ENCODE peak calls at places on chromosome 7, in four cellular contexts. S, Q, O and E are unnamed samples.

GRCh38 chr7:99390941-99391602 is 16.5 kb downstream of the ARPC1B start:
- DNase-seq in Q (no peak), O (no peak), S (no peak), E (no peak)

GRCh38 chr7:98133621-98134266 is 27.1 kb downstream of the LMTK2 start:
- DNase-seq in S (no peak), O (no peak), Q (no peak), E (no peak)

GRCh38 chr7:3527496-3528124 is 226.6 kb downstream of the SDK1 start:
- DNase-seq in S (no peak), O (no peak), Q (no peak), E (no peak)

GRCh38 chr7:22990588-22990949 is 23.4 kb downstream of the HYCC1 start:
- DNase-seq in O (no peak), Q (no peak), S (no peak), E (no peak)

GRCh38 chr7:1562611-1563051 is 6.6 kb upstream of the TMEM184A start:
- DNase-seq in Q (no peak), O (peak), S (no peak), E (no peak)

GRCh38 chr7:30430777-30431176 is 47.8 kb downstream of the NOD1 start:
- DNase-seq in S (no peak), Q (no peak), O (no peak), E (no peak)

GRCh38 chr7:44471850-44472249 is 18.6 kb downstream of the NUDCD3 start:
- DNase-seq in O (no peak), Q (no peak), S (no peak), E (no peak)

GRCh38 chr7:123643495-123644428 is 11.9 kb upstream of the LMOD2 start:
- DNase-seq in O (no peak), Q (no peak), S (no peak), E (no peak)

GRCh38 chr7:142581341-142581740 is 167.9 kb upstream of the PRSS1 start:
- DNase-seq in S (no peak), O (no peak), Q (no peak), E (no peak)

GRCh38 chr7:45609180-45609579 is 35.0 kb downstream of the ADCY1 start:
- DNase-seq in S (no peak), O (no peak), Q (no peak), E (no peak)

GRCh38 chr7:80150621-80151273 is 16.1 kb downstream of the GNAI1 start:
- DNase-seq in S (no peak), O (no peak), Q (no peak), E (no peak)

GRCh38 chr7:84548366-84549085 is 353.9 kb upstream of the SEMA3A start:
- DNase-seq in S (no peak), Q (no peak), O (no peak), E (no peak)

GRCh38 chr7:100490483-100491191 is 6.9 kb downstream of the NYAP1 start:
- DNase-seq in S (no peak), Q (no peak), O (no peak), E (no peak)

GRCh38 chr7:32033006-32033405 is 37.2 kb downstream of the PDE1C start:
- DNase-seq in O (no peak), S (no peak), Q (no peak), E (no peak)

GRCh38 chr7:26863504-26864308 is 684 bp downstream of the SKAP2 start:
- DNase-seq in Q (no peak), O (no peak), S (no peak), E (no peak)

GRCh38 chr7:87213801-87214200 is 5.7 kb downstream of the TMEM243 start:
- DNase-seq in Q (no peak), S (no peak), O (no peak), E (no peak)

GRCh38 chr7:111937164-111937563 is 269.0 kb downstream of the DOCK4 start:
- DNase-seq in Q (no peak), S (no peak), O (no peak), E (no peak)

GRCh38 chr7:34823650-34824258 is 165.7 kb downstream of the NPSR1 start:
- DNase-seq in O (peak), S (peak), Q (no peak), E (no peak)

GRCh38 chr7:117872565-117873055 is 631 bp downstream of the CTTNBP2 start:
- DNase-seq in S (no peak), O (peak), Q (no peak), E (peak)

GRCh38 chr7:51995780-51996179 is 679.2 kb upstream of the COBL start:
- DNase-seq in O (no peak), Q (no peak), S (no peak), E (no peak)

GRCh38 chr7:5423272-5423843 is at the start of gene TNRC18:
- DNase-seq in Q (no peak), O (peak), S (no peak), E (peak)

GRCh38 chr7:144761493-144761892 is 74.4 kb downstream of the TPK1 start:
- DNase-seq in O (no peak), S (no peak), Q (no peak), E (no peak)

GRCh38 chr7:65892169-65892568 is 19.3 kb downstream of the VKORC1L1 start:
- DNase-seq in O (no peak), Q (no peak), S (no peak), E (no peak)

GRCh38 chr7:114645451-114645850 is 230.8 kb downstream of the FOXP2 start:
- DNase-seq in Q (no peak), S (no peak), O (no peak), E (no peak)

GRCh38 chr7:119270045-119270464 is 1002.9 kb upstream of the KCND2 start:
- DNase-seq in Q (no peak), S (no peak), O (peak), E (no peak)

GRCh38 chr7:24762771-24763170 is 5.5 kb upstream of the GSDME start:
- DNase-seq in O (no peak), S (no peak), Q (no peak), E (no peak)

GRCh38 chr7:94642838-94643653 is 12.9 kb downstream of the SGCE start:
- DNase-seq in S (no peak), O (no peak), Q (no peak), E (no peak)

GRCh38 chr7:29370531-29371314 is 176.1 kb downstream of the CHN2 start:
- DNase-seq in Q (no peak), S (no peak), O (no peak), E (no peak)

GRCh38 chr7:29285451-29285807 is 90.9 kb downstream of the CHN2 start:
- DNase-seq in Q (no peak), O (no peak), S (no peak), E (no peak)

GRCh38 chr7:35985126-35985754 is 167.8 kb upstream of the EEPD1 start:
- DNase-seq in Q (no peak), S (peak), O (peak), E (peak)

GRCh38 chr7:43071604-43072003 is 40.8 kb upstream of the HECW1 start:
- DNase-seq in S (no peak), Q (no peak), O (no peak), E (no peak)

GRCh38 chr7:27262121-27262520 is 19.5 kb downstream of the EVX1 start:
- DNase-seq in O (no peak), S (no peak), Q (no peak), E (no peak)

GRCh38 chr7:32222251-32222900 is 152.2 kb upstream of the PDE1C start:
- DNase-seq in S (no peak), O (no peak), Q (no peak), E (no peak)

GRCh38 chr7:19133891-19134290 is 11.3 kb downstream of the FERD3L start:
- DNase-seq in Q (no peak), O (no peak), S (no peak), E (no peak)

GRCh38 chr7:142689439-142690168 is 59.7 kb upstream of the PRSS1 start:
- DNase-seq in S (no peak), O (no peak), Q (no peak), E (no peak)

GRCh38 chr7:149834601-149835000 is 3.6 kb upstream of the ZNF862 start:
- DNase-seq in S (no peak), O (no peak), Q (no peak), E (no peak)

GRCh38 chr7:120733143-120733542 is 124.8 kb downstream of the TSPAN12 start:
- DNase-seq in O (no peak), Q (no peak), S (no peak), E (no peak)

DNA sequence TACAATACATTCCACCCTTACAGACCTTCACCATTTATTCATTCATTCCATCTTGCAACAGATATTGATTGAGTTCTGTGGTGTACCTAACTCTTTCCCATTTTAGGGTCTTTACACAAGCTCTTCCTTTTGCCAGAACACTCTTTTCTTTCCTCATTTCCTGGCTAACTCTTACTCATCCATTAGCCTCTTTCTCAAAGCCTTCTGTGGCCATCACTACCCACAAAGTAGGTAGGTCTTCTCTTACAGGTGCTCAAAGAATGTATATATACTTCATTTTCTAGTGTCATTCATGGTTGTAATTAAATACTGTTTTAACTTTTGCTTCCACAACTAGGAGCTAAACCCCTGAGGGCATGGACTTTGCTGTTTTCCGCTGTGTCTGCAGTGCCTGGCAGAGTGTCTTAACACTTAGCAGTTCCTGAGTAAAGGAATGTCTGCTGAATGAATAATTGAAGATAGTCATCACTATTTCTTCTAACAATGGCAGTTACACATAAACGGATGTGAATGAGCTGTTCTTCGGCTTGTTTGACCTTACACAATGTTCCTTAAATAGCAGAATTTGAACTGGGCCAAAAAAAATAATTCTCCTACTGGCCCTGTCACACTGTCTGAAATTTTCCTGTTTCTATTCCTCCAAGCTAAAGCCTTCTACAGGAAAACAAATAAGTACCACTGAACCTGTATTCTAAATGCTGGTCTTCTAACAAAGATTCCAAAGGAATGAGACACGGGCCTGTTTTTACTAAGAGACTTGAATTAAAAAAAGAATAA is 15.1 kb downstream of the BCAP29 start:
- DNase-seq in S (no peak), O (no peak), Q (no peak), E (no peak)
- H3K27ac ChIP-seq in S (no peak), O (peak), Q (peak), E (no peak)

DNA sequence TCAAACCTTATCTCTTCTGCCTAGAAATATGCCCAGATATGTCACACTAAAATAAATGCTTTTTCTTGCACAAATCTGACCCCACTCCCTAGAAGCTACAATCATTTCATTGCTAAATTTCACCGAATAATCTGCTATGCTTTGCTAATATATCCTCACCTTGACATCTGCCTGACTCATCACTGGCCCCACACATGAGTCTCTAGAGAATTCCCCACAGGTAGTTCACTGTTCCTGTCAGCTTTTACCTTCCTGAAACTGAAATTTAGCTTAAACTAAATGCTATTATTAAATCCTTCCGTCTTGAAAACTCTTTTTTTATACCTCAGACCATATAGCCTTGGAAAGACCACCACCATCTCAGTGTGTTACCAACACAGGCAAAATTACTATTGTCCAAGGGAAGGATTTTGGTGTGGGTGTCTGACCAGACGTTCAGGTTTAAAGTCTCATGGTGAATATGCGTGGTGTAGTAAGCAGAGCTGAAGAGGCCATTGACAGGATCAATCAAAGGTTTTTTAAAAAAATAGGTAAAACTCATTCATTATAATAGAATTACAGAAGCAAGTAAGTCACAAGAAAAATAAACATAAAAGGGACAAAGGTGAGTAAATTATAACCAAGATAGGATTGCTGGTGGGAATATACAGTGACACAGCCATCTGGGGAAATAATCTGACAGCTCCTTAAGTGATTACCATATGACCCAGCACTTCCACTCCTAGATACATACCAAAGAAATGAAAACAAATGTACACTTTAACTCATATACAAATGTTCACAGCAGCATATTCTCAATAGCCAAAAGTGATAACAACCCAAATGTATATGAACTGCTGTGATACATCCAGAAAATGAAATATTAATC is 173.5 kb downstream of the KMT2E start:
- DNase-seq in O (no peak), Q (no peak), S (no peak), E (no peak)
- H3K27ac ChIP-seq in O (no peak), Q (no peak), S (no peak), E (no peak)

GRCh38 chr7:69656077-69656476 is 57.8 kb downstream of the AUTS2 start:
- DNase-seq in S (no peak), Q (no peak), O (no peak), E (no peak)

GRCh38 chr7:69652947-69653701 is 54.8 kb downstream of the AUTS2 start:
- DNase-seq in Q (no peak), O (no peak), S (no peak), E (no peak)

GRCh38 chr7:69656890-69657289 is 58.6 kb downstream of the AUTS2 start:
- DNase-seq in O (peak), S (no peak), Q (no peak), E (no peak)

GRCh38 chr7:69654381-69654780 is 56.1 kb downstream of the AUTS2 start:
- DNase-seq in S (no peak), Q (no peak), O (peak), E (no peak)

DNA sequence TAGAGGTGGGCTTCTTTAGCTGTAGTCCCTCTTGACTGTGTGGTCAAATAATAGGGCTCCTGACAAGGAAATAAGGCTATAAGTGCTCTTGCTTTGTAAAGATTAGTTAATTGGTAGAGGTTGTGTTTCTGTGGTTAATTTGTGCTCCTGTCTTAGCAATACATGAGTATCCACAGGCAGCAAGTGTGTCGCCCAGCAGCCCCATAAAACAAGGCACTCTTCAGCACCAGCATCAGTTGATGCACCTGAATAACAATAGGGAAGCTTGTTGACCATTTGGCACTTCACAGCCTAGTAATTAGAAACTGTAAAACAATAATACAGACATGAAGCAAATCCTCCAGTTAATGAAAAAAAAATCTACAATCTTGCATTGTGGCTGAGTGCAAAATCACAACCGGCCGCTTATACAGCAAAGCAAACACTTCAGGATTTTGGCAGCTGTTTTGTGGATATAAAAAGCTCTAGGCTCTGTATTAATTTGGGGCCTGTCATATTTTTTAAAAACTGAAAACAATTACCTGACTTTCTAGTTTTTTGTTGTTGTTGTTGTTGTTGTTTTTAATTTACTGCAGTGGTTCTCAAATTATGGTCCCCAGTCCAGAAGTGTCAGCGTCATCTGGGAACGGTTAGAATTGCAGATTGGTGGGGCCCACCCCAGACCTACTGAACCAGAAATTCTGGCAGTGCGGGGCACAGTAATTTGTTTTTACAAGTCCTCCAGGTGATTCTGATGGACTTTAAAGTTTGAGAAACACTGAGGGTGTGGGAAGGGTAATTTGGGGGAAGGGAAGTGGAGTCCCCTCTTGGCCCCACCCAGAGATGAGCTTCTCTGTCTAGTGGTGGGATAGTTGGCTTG is 56.8 kb downstream of the AUTS2 start:
- DNase-seq in O (no peak), Q (no peak), S (no peak), E (no peak)
- H3K27ac ChIP-seq in O (no peak), Q (no peak), S (no peak), E (no peak)

GRCh38 chr7:116705419-116705818 is 33.4 kb downstream of the MET start:
- DNase-seq in S (no peak), Q (no peak), O (no peak), E (no peak)
- H3K27ac ChIP-seq in S (no peak), Q (no peak), O (peak), E (no peak)

GRCh38 chr7:6637544-6638229 is 569 bp downstream of the ZNF316 start:
- DNase-seq in S (peak), Q (no peak), O (no peak), E (peak)
- H3K27ac ChIP-seq in S (peak), Q (no peak), O (peak), E (peak)